ENCODE peak calls at places on chromosomes 3 and 15, in nine cellular contexts. D is astrocyte of the spinal cord; C is dermis microvascular lymphatic vessel endothelial cell; G is HL-60; M is stimulated activated CD4-positive, alpha-beta T cell treated with anti-CD3 and anti-CD28 coated beads, Interleukin-2, amount 100 ng/mL, for 24 hours; V is GM04504; Y is cardiac fibroblast; S is Kasumi-1; U is mesenteric fat pad. N is an unnamed sample.

GRCh38 chr3:125055165-125055912 is 458 bp downstream of the HEG1 start:
- DNase-seq in U (no peak), Y (no peak), C (no peak), S (no peak), V (no peak), M (peak; percentile 23), D (no peak), G (no peak), N (no peak)

GRCh38 chr15:85976102-85976501 is 103.6 kb upstream of the AGBL1 start:
- DNase-seq in D (no peak), U (no peak), V (no peak), Y (no peak), G (no peak), S (no peak), C (no peak), M (no peak), N (no peak)

GRCh38 chr15:57401546-57401945 is 25.2 kb downstream of the CGNL1 start:
- DNase-seq in G (no peak), Y (no peak), U (no peak), D (peak; percentile 45), M (no peak), V (no peak), C (no peak), S (no peak), N (no peak)

GRCh38 chr15:73108676-73109075 is 56.4 kb downstream of the NEO1 start:
- DNase-seq in C (no peak), V (no peak), G (no peak), D (no peak), U (no peak), S (no peak), M (no peak), Y (no peak), N (no peak)

GRCh38 chr3:112811917-112812660 is 34.6 kb downstream of the CD200R1L start:
- DNase-seq in M (no peak), D (no peak), C (no peak), V (no peak), G (peak; percentile 19), Y (no peak), U (no peak), S (peak; percentile 13), N (no peak)

GRCh38 chr15:67107014-67107812 is 41.8 kb downstream of the SMAD3 start:
- DNase-seq in Y (peak; percentile 99), U (no peak), M (no peak), V (peak; percentile 99), S (no peak), G (no peak), D (peak; percentile 99), C (no peak), N (peak; percentile 74)

GRCh38 chr3:102158080-102158756 is 276.6 kb upstream of the ZPLD1 start:
- DNase-seq in D (no peak), C (no peak), M (no peak), S (no peak), U (no peak), G (no peak), Y (peak; percentile 73), V (no peak), N (no peak)

GRCh38 chr3:127822166-127822835 is at the start of gene MGLL:
- DNase-seq in Y (peak; percentile 53), D (peak; percentile 51), V (peak; percentile 14), G (no peak), S (no peak), C (no peak), U (no peak), M (no peak), N (peak; percentile 89)